ENCODE peak calls at places on chromosomes 1 and 21, in six cellular contexts. L is HT1080; U is stromal cell of bone marrow; O is CD8-positive, alpha-beta memory T cell; R is stimulated activated CD4-positive, alpha-beta T cell treated with anti-CD3 and anti-CD28 coated beads, Interleukin-12 subunit alpha, Interleukin-12 subunit beta, amount 100 ng/mL, for 48 hours; Q is WTC11. T is an unnamed sample.

GRCh38 chr1:202007703-202008489 is 2.5 kb upstream of the ELF3 start:
- DNase-seq in L (no peak), U (no peak), O (no peak), R (no peak), Q (peak; percentile 87), T (no peak)

GRCh38 chr1:57340361-57341192 is 83.3 kb downstream of the DAB1 start:
- DNase-seq in L (no peak), U (no peak), O (no peak), R (no peak), Q (no peak), T (no peak)

GRCh38 chr21:33309778-33310177 is 15.0 kb upstream of the IFNAR1 start:
- DNase-seq in L (no peak), U (no peak), O (no peak), R (no peak), Q (no peak), T (no peak)

GRCh38 chr1:240492832-240493440 is 119.0 kb downstream of the GREM2 start:
- DNase-seq in L (no peak), U (no peak), O (peak; percentile 5), R (no peak), Q (peak; percentile 83), T (no peak)

GRCh38 chr1:114152211-114153050 is 1.2 kb downstream of the SYT6 start:
- DNase-seq in L (no peak), U (peak; percentile 11), O (no peak), R (no peak), Q (peak; percentile 57), T (no peak)

GRCh38 chr1:150763018-150763417 is 2.6 kb downstream of the CTSS start:
- DNase-seq in L (no peak), U (no peak), O (no peak), R (no peak), Q (no peak), T (no peak)

GRCh38 chr21:42120056-42120903 is 49.2 kb downstream of the UMODL1 start:
- DNase-seq in L (no peak), U (no peak), O (no peak), R (no peak), Q (no peak), T (no peak)

GRCh38 chr1:41936107-41936506 is 17.4 kb upstream of the HIVEP3 start:
- DNase-seq in L (peak; percentile 87), U (no peak), O (no peak), R (no peak), Q (no peak), T (no peak)

GRCh38 chr1:160767417-160768294 is 28.3 kb upstream of the LY9 start:
- DNase-seq in L (peak; percentile 66), U (no peak), O (peak; percentile 30), R (no peak), Q (no peak), T (peak; percentile 26)

GRCh38 chr1:231695439-231696255 is 69.1 kb downstream of the DISC1 start:
- DNase-seq in L (no peak), U (no peak), O (no peak), R (no peak), Q (no peak), T (no peak)

GRCh38 chr1:76867342-76868130 is at the start of gene ST6GALNAC5:
- DNase-seq in L (peak; percentile 26), U (no peak), O (no peak), R (no peak), Q (peak; percentile 47), T (no peak)

GRCh38 chr1:110548381-110548780 is 29.4 kb upstream of the KCNA10 start:
- DNase-seq in L (no peak), U (no peak), O (no peak), R (no peak), Q (peak; percentile 52), T (no peak)

GRCh38 chr1:234699795-234700665 is 90.1 kb upstream of the IRF2BP2 start:
- DNase-seq in L (peak; percentile 39), U (peak; percentile 93), O (no peak), R (no peak), Q (no peak), T (peak; percentile 75)

GRCh38 chr1:26111530-26112406 is at the start of gene PDIK1L:
- DNase-seq in L (peak; percentile 91), U (peak; percentile 91), O (peak; percentile 91), R (peak; percentile 95), Q (peak; percentile 92), T (peak; percentile 86)

GRCh38 chr1:222916067-222916466 is 101.2 kb downstream of the DISP1 start:
- DNase-seq in L (no peak), U (no peak), O (no peak), R (no peak), Q (no peak), T (no peak)

GRCh38 chr1:44422161-44422560 is 17.1 kb downstream of the RNF220 start:
- DNase-seq in L (no peak), U (no peak), O (no peak), R (no peak), Q (no peak), T (no peak)

GRCh38 chr1:1237874-1238701 is 6.1 kb downstream of the B3GALT6 start:
- DNase-seq in L (peak; percentile 42), U (no peak), O (no peak), R (no peak), Q (no peak), T (no peak)

GRCh38 chr1:207763091-207763490 is 11.2 kb downstream of the CD46 start:
- DNase-seq in L (no peak), U (no peak), O (no peak), R (no peak), Q (no peak), T (no peak)

GRCh38 chr1:54884135-54884586 is 2.8 kb downstream of the DHCR24 start:
- DNase-seq in L (no peak), U (no peak), O (no peak), R (no peak), Q (no peak), T (no peak)

GRCh38 chr1:42141978-42142377 is 11.2 kb upstream of the GUCA2B start:
- DNase-seq in L (no peak), U (no peak), O (no peak), R (no peak), Q (no peak), T (no peak)

GRCh38 chr1:212401838-212402582 is 12.7 kb downstream of the PACC1 start:
- DNase-seq in L (peak; percentile 25), U (peak; percentile 8), O (no peak), R (no peak), Q (no peak), T (no peak)

GRCh38 chr1:168112673-168113305 is 23.9 kb downstream of the GPR161 start:
- DNase-seq in L (peak; percentile 83), U (peak; percentile 33), O (no peak), R (peak; percentile 35), Q (no peak), T (no peak)

GRCh38 chr1:92408825-92409224 is 77.9 kb downstream of the GFI1 start:
- DNase-seq in L (peak; percentile 15), U (no peak), O (no peak), R (no peak), Q (no peak), T (no peak)

GRCh38 chr1:114737314-114737713 is 20.5 kb downstream of the CSDE1 start:
- DNase-seq in L (no peak), U (no peak), O (no peak), R (no peak), Q (no peak), T (no peak)

GRCh38 chr1:25869909-25870606 is 5.5 kb downstream of the PAQR7 start:
- DNase-seq in L (no peak), U (no peak), O (no peak), R (no peak), Q (peak; percentile 29), T (no peak)

GRCh38 chr1:26540346-26540745 is 10.8 kb downstream of the RPS6KA1 start:
- DNase-seq in L (no peak), U (no peak), O (no peak), R (no peak), Q (no peak), T (no peak)

GRCh38 chr1:160158031-160158430 is 6.6 kb downstream of the ATP1A4 start:
- DNase-seq in L (no peak), U (no peak), O (no peak), R (no peak), Q (no peak), T (no peak)

GRCh38 chr1:159132271-159132881 is 39.0 kb upstream of the CADM3 start:
- DNase-seq in L (peak; percentile 42), U (peak; percentile 46), O (peak; percentile 32), R (peak; percentile 73), Q (peak; percentile 68), T (peak; percentile 30)

GRCh38 chr1:107807405-107807804 is 157.6 kb downstream of the VAV3 start:
- DNase-seq in L (no peak), U (no peak), O (no peak), R (no peak), Q (no peak), T (no peak)

GRCh38 chr1:89737985-89738510 is 82.8 kb upstream of the LRRC8D start:
- DNase-seq in L (no peak), U (no peak), O (no peak), R (no peak), Q (no peak), T (no peak)

GRCh38 chr1:47568763-47569162 is 130.9 kb downstream of the FOXD2 start:
- DNase-seq in L (no peak), U (no peak), O (no peak), R (no peak), Q (no peak), T (no peak)

GRCh38 chr21:29018540-29018939 is 609 bp downstream of the RWDD2B start:
- DNase-seq in L (no peak), U (no peak), O (no peak), R (no peak), Q (no peak), T (no peak)

T was measured in NK-92 treated with Interleukin-12 subunit alpha and Interleukin-12 subunit beta, amount 100 ng/mL, for 24 hours.